ENCODE peak calls at places on chromosome 17, in seven cellular contexts. B is stimulated activated CD4-positive, alpha-beta T cell treated with anti-CD3 and anti-CD28 coated beads, Interleukin-15, amount 100 ng/mL, for 24 hours; I is HTR-8/SVneo; R is GM12865; X is NCI-H146; K is Calu3; M is non-pigmented ciliary epithelial cell. C is an unnamed sample.

GRCh38 chr17:49646391-49647255 is 31.3 kb downstream of the SPOP start:
- DNase-seq in R (peak), M (peak), B (peak), X (no peak), I (peak), K (peak), C (peak)

GRCh38 chr17:76491271-76492184 is 9.7 kb downstream of the RHBDF2 start:
- DNase-seq in M (no peak), B (no peak), X (no peak), K (no peak), I (no peak), R (peak), C (no peak)

GRCh38 chr17:3935140-3935542 is 18.9 kb upstream of the P2RX1 start:
- DNase-seq in I (peak), X (peak), R (peak), B (peak), M (peak), K (peak), C (peak)

GRCh38 chr17:42361781-42362186 is 26.5 kb downstream of the STAT3 start:
- DNase-seq in M (no peak), B (peak), X (no peak), R (no peak), K (no peak), I (no peak), C (no peak)

GRCh38 chr17:5861246-5861645 is 208.9 kb upstream of the WSCD1 start:
- DNase-seq in B (no peak), R (no peak), M (no peak), X (no peak), I (no peak), K (no peak), C (no peak)

GRCh38 chr17:73532441-73532901 is 111.8 kb downstream of the SDK2 start:
- DNase-seq in B (no peak), I (no peak), K (no peak), R (no peak), M (no peak), X (peak), C (no peak)

GRCh38 chr17:43363181-43363925 is 35.4 kb upstream of the ARL4D start:
- DNase-seq in K (no peak), M (no peak), R (no peak), B (no peak), I (no peak), X (no peak), C (no peak)

GRCh38 chr17:57697891-57698708 is 47.0 kb downstream of the CCDC182 start:
- DNase-seq in K (no peak), R (no peak), B (peak), M (no peak), X (no peak), I (no peak), C (no peak)

GRCh38 chr17:7294614-7295153 is at the start of gene YBX2:
- DNase-seq in I (no peak), B (peak), X (peak), K (peak), R (peak), M (no peak), C (peak)

GRCh38 chr17:5706835-5707234 is 122.5 kb upstream of the NLRP1 start:
- DNase-seq in R (peak), B (peak), K (peak), X (peak), M (peak), I (peak), C (peak)